ENCODE peak calls at places on chromosome 10, in four cellular contexts. B is activated naive CD8-positive, alpha-beta T cell treated with anti-CD3 and anti-CD28 coated beads for 36 hours; R is naive thymus-derived CD4-positive, alpha-beta T cell; V is mucosa of gallbladder. O is an unnamed sample.

GRCh38 chr10:122561212-122561611 is 658 bp downstream of the DMBT1 start:
- DNase-seq in B (no peak), R (no peak), V (no peak), O (no peak)

GRCh38 chr10:102422586-102423129 is 2.0 kb downstream of the FBXL15 start:
- DNase-seq in B (peak; percentile 73), R (no peak), V (peak; percentile 82), O (peak; percentile 87)

GRCh38 chr10:129126955-129127354 is 340.1 kb upstream of the MGMT start:
- DNase-seq in B (no peak), R (no peak), V (no peak), O (no peak)

GRCh38 chr10:15864419-15864818 is 4.1 kb upstream of the MINDY3 start:
- DNase-seq in B (no peak), R (no peak), V (no peak), O (no peak)

GRCh38 chr10:9296206-9296605 is 1241.7 kb downstream of the GATA3 start:
- DNase-seq in B (no peak), R (no peak), V (no peak), O (no peak)

GRCh38 chr10:48187713-48188541 is 86.6 kb downstream of the FRMPD2 start:
- DNase-seq in B (no peak), R (no peak), V (peak; percentile 54), O (no peak)

GRCh38 chr10:34768261-34768971 is 46.7 kb downstream of the PARD3 start:
- DNase-seq in B (no peak), R (no peak), V (peak; percentile 81), O (no peak)

GRCh38 chr10:77267703-77268630 is 369.6 kb downstream of the KCNMA1 start:
- DNase-seq in B (no peak), R (no peak), V (no peak), O (no peak)

GRCh38 chr10:72564596-72564995 is 61.3 kb downstream of the MICU1 start:
- DNase-seq in B (peak; percentile 13), R (no peak), V (no peak), O (no peak)

GRCh38 chr10:88154596-88155250 is 291.3 kb downstream of the PTEN start:
- DNase-seq in B (no peak), R (no peak), V (no peak), O (no peak)

GRCh38 chr10:30751678-30752331 is 122.3 kb upstream of the LYZL2 start:
- DNase-seq in B (peak; percentile 81), R (peak; percentile 59), V (peak; percentile 56), O (peak; percentile 50)

GRCh38 chr10:50332108-50332846 is 81.0 kb upstream of the ASAH2 start:
- DNase-seq in B (no peak), R (no peak), V (no peak), O (no peak)

GRCh38 chr10:8360814-8361509 is 306.5 kb downstream of the GATA3 start:
- DNase-seq in B (no peak), R (no peak), V (no peak), O (no peak)

GRCh38 chr10:6458814-6459213 is 121.3 kb downstream of the PRKCQ start:
- DNase-seq in B (no peak), R (no peak), V (no peak), O (no peak)

GRCh38 chr10:98308602-98309365 is 40.8 kb upstream of the LOXL4 start:
- DNase-seq in B (no peak), R (no peak), V (no peak), O (peak; percentile 43)

O was measured in ELF-1.